ENCODE peak calls at places on chromosomes 4 and X, in seven cellular contexts. R is H9, S is IMR-90, L is mesenchymal stem cell, E is mesendoderm, A is H1, B is neuronal stem cell. V is an unnamed sample.

GRCh38 chr4:3679071-3679825 is 86.9 kb upstream of the ADRA2C start:
- DNase-seq in R (peak; percentile 18), S (no peak), L (no peak), E (no peak), A (no peak), B (no peak), V (no peak)

GRCh38 chr4:113899260-113900177 is 79.9 kb downstream of the ARSJ start:
- DNase-seq in R (no peak), S (no peak), L (no peak), E (no peak), A (no peak), B (no peak), V (no peak)

GRCh38 chrX:776061-776460 is 145.5 kb downstream of the SHOX start:
- DNase-seq in R (no peak), S (no peak), L (no peak), E (no peak), A (no peak), B (no peak), V (no peak)

GRCh38 chr4:75605928-75606327 is 24.4 kb downstream of the CDKL2 start:
- DNase-seq in R (no peak), S (peak; percentile 47), L (peak; percentile 10), E (no peak), A (no peak), B (no peak), V (no peak)

GRCh38 chrX:24668111-24668510 is 21.0 kb upstream of the PCYT1B start:
- DNase-seq in R (no peak), S (no peak), L (peak; percentile 8), E (peak; percentile 75), A (no peak), B (no peak), V (no peak)

GRCh38 chrX:68440940-68441339 is 7.6 kb upstream of the OPHN1 start:
- DNase-seq in R (no peak), S (peak; percentile 68), L (peak; percentile 59), E (no peak), A (no peak), B (no peak), V (no peak)

GRCh38 chr4:176841730-176842129 is 49.0 kb upstream of the VEGFC start:
- DNase-seq in R (no peak), S (peak; percentile 92), L (peak; percentile 53), E (no peak), A (no peak), B (no peak), V (no peak)

GRCh38 chrX:120752431-120753128 is 122.7 kb upstream of the C1GALT1C1 start:
- DNase-seq in R (no peak), S (no peak), L (no peak), E (no peak), A (no peak), B (no peak), V (no peak)

GRCh38 chrX:11757729-11758399 is at the start of gene MSL3:
- DNase-seq in R (peak; percentile 60), S (peak; percentile 61), L (peak; percentile 76), E (peak; percentile 47), A (no peak), B (peak; percentile 52), V (peak; percentile 63)

GRCh38 chrX:42094208-42094607 is 170.9 kb upstream of the CASK start:
- DNase-seq in R (no peak), S (peak; percentile 7), L (peak; percentile 34), E (no peak), A (no peak), B (no peak), V (no peak)

GRCh38 chrX:151870603-151871002 is 42.1 kb upstream of the MAGEA4 start:
- DNase-seq in R (no peak), S (peak; percentile 56), L (peak; percentile 5), E (peak; percentile 58), A (no peak), B (no peak), V (peak; percentile 36)

GRCh38 chrX:84865113-84865512 is 138.6 kb upstream of the APOOL start:
- DNase-seq in R (no peak), S (no peak), L (no peak), E (no peak), A (no peak), B (no peak), V (no peak)

GRCh38 chrX:116961872-116962582 is 499.3 kb upstream of the CT83 start:
- DNase-seq in R (peak; percentile 67), S (no peak), L (no peak), E (peak; percentile 42), A (no peak), B (no peak), V (no peak)

GRCh38 chr4:39048291-39048690 is 13.7 kb upstream of the KLHL5 start:
- DNase-seq in R (no peak), S (peak; percentile 26), L (peak; percentile 23), E (no peak), A (no peak), B (no peak), V (no peak)

GRCh38 chr4:85243857-85244256 is 231.1 kb upstream of the ARHGAP24 start:
- DNase-seq in R (peak; percentile 29), S (no peak), L (peak; percentile 1), E (peak; percentile 54), A (no peak), B (no peak), V (no peak)

GRCh38 chr4:142781114-142781513 is 65.0 kb downstream of the INPP4B start:
- DNase-seq in R (no peak), S (peak; percentile 3), L (no peak), E (no peak), A (no peak), B (no peak), V (no peak)

GRCh38 chrX:133702230-133702629 is 283.2 kb downstream of the GPC3 start:
- DNase-seq in R (no peak), S (no peak), L (no peak), E (no peak), A (no peak), B (no peak), V (no peak)

GRCh38 chrX:133699023-133699728 is 283.9 kb upstream of the GPC4 start:
- DNase-seq in R (no peak), S (no peak), L (no peak), E (no peak), A (no peak), B (no peak), V (no peak)

GRCh38 chrX:133697656-133698055 is 282.4 kb upstream of the GPC4 start:
- DNase-seq in R (no peak), S (no peak), L (no peak), E (no peak), A (no peak), B (no peak), V (no peak)

GRCh38 chrX:133698298-133698697 is 283.0 kb upstream of the GPC4 start:
- DNase-seq in R (no peak), S (peak; percentile 28), L (peak; percentile 14), E (peak; percentile 16), A (no peak), B (no peak), V (no peak)
- H2BK5ac ChIP-seq in R (no peak overlapping the region), S (no peak overlapping the region), L (no peak overlapping the region), E (no peak overlapping the region), A (no peak overlapping the region), B (no peak overlapping the region), V (no peak overlapping the region)

DNA sequence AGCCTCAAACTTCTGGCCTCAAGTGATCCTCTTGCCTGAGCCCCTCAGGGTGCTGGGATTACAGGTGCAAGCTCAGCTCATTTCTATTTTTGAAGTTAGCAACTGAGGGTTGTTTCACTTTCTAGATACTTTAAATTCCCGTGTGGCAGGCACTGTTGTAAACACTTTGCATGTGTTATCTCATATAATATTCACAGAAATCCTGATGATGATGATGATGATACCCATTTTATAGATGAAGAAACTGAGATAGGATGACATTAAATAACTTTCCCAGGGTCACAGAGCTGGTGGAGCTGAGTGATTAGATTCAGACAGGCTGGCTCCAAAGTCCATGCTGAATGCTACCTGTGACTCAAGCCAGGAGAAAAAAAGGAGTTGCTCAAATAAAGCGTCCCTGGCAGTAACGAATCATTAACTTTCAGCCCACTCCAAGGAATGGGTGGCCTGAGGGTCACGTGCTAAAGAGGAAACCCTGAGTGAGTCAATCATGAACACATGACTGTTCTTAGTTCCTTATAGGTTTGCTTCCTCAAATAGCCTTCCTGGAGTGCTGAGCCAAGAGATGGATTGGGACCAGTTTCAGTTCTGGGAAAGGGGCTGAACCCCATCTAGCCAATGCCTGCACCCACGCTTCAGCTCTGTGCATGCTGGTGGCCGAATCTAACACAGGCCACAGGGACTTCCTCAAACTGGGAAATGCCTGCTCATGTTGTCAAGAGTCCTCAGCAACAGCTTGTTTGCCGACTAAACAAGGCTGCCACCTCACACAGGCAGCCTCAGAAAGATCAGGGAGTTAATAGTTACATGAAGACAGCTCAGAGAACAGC is 52.8 kb downstream of the RBM47 start:
- DNase-seq in R (no peak), S (peak; percentile 91), L (peak; percentile 97), E (peak; percentile 92), A (no peak), B (no peak), V (peak; percentile 92)
- H3K4me1 ChIP-seq in R (no peaks in the 10 kb centered on the region), S (peaks cover 7% of the 10 kb centered on the region), L (peaks cover 12% of the 10 kb centered on the region), E (peaks cover 10% of the 10 kb centered on the region), A (peaks cover 3% of the 10 kb centered on the region), B (peaks cover 6% of the 10 kb centered on the region), V (peaks cover 25% of the 10 kb centered on the region)

DNA sequence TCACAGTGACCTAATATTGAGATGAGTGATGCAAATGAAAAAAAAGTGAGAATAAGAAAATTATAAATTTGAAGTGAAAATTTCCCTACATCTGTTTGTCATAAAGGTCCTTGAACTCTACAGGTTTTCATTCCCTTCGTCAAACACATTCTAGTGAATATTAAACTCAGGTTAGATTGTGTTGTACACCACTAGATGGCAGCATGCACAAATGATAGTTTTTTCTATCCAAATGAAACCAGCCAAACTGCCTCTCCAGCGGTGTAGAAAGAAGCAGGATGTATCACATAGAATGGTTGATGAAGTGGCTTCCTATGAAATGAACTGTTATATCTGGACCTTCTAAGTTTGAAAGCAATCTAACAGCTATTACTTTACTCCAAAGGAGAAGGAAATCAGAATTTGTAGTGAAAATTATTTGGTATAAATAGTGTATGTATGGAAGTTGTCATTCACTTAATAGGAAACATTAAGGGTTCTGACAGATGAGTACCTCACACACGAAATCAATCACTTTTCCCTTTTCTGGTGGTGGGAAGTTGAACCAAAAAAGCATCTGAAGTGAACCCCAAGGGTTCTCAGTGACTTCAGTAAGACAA is 382.7 kb downstream of the UNC5C start:
- DNase-seq in R (no peak), S (peak; percentile 65), L (peak; percentile 78), E (peak; percentile 73), A (no peak), B (peak; percentile 63), V (peak; percentile 83)
- H3K4ac ChIP-seq in R (no peak overlapping the region), S (no peak overlapping the region), L (no peak overlapping the region), E (no peak overlapping the region), A (no peak overlapping the region), B (no peak overlapping the region), V (no peak overlapping the region)

GRCh38 chr4:55002431-55002830 is 123.0 kb downstream of the KDR start:
- DNase-seq in R (no peak), S (no peak), L (no peak), E (no peak), A (no peak), B (no peak), V (peak; percentile 35)

GRCh38 chr4:55001538-55001937 is 123.9 kb downstream of the KDR start:
- DNase-seq in R (no peak), S (no peak), L (no peak), E (no peak), A (no peak), B (no peak), V (no peak)

GRCh38 chr4:55004831-55005230 is 120.6 kb downstream of the KDR start:
- DNase-seq in R (no peak), S (no peak), L (no peak), E (no peak), A (no peak), B (no peak), V (no peak)

DNA sequence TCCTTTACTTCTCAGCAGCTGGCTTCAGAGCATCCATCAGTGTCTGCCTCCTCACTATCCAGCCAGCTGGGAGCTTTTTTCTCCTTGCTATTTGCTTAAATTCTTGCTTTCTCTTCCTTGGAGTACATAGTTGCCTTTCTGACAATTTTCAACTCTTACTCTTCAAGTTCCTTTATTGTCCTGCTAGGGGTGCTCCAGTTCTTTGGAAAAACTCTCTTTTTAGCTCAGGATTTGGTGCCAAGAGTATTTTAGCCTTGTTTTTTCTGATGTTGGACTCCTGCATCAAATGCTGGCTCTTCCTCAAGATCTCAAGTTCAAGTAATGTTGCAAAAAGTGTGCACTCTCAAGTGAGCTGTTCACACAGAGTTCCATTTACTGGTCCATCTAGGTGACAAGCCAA is 126.4 kb downstream of the KDR start:
- DNase-seq in R (no peak), S (peak; percentile 4), L (peak; percentile 36), E (peak; percentile 52), A (no peak), B (no peak), V (peak; percentile 7)
- H2BK5ac ChIP-seq in R (no peak overlapping the region), S (no peak overlapping the region), L (no peak overlapping the region), E (no peak overlapping the region), A (no peak overlapping the region), B (no peak overlapping the region), V (no peak overlapping the region)

V was measured in trophoblast cell.